ENCODE peak calls at places on chromosome 11, in nine cellular contexts. One of them, this sample, is unnamed.

GRCh38 chr11:79940165-79940564 is 499.3 kb upstream of the TENM4 start:
- DNase-seq in NCI-H510A: peak
- DNase-seq in fibroblast of the aortic adventitia: no peak
- DNase-seq in NCI-H526 treated with DMSO at 0.1 percent for 48 hours: peak
- DNase-seq in lower lobe of right lung: no peak
- DNase-seq in HT1080: peak
- DNase-seq in sigmoid colon: no peak
- DNase-seq in stimulated activated CD4-positive, alpha-beta T cell treated with anti-CD3 and anti-CD28 coated beads, TNF-alpha, amount 100 ng/mL, for 1 hour: no peak
- DNase-seq in amniotic stem cell: no peak
- DNase-seq in this sample: no peak

GRCh38 chr11:36162909-36163434 is 126.3 kb downstream of the COMMD9 start:
- DNase-seq in NCI-H510A: no peak
- DNase-seq in fibroblast of the aortic adventitia: peak
- DNase-seq in NCI-H526 treated with DMSO at 0.1 percent for 48 hours: no peak
- DNase-seq in lower lobe of right lung: no peak
- DNase-seq in HT1080: no peak
- DNase-seq in sigmoid colon: no peak
- DNase-seq in stimulated activated CD4-positive, alpha-beta T cell treated with anti-CD3 and anti-CD28 coated beads, TNF-alpha, amount 100 ng/mL, for 1 hour: no peak
- DNase-seq in amniotic stem cell: no peak
- DNase-seq in this sample: no peak

GRCh38 chr11:70882716-70883085 is 369.7 kb downstream of the SHANK2 start:
- DNase-seq in NCI-H510A: no peak
- DNase-seq in fibroblast of the aortic adventitia: no peak
- DNase-seq in NCI-H526 treated with DMSO at 0.1 percent for 48 hours: no peak
- DNase-seq in lower lobe of right lung: no peak
- DNase-seq in HT1080: no peak
- DNase-seq in sigmoid colon: no peak
- DNase-seq in stimulated activated CD4-positive, alpha-beta T cell treated with anti-CD3 and anti-CD28 coated beads, TNF-alpha, amount 100 ng/mL, for 1 hour: no peak
- DNase-seq in amniotic stem cell: no peak
- DNase-seq in this sample: no peak

GRCh38 chr11:66048525-66049313 is at the start of gene GAL3ST3:
- DNase-seq in NCI-H510A: no peak
- DNase-seq in fibroblast of the aortic adventitia: no peak
- DNase-seq in NCI-H526 treated with DMSO at 0.1 percent for 48 hours: no peak
- DNase-seq in lower lobe of right lung: no peak
- DNase-seq in HT1080: no peak
- DNase-seq in sigmoid colon: no peak
- DNase-seq in stimulated activated CD4-positive, alpha-beta T cell treated with anti-CD3 and anti-CD28 coated beads, TNF-alpha, amount 100 ng/mL, for 1 hour: no peak
- DNase-seq in amniotic stem cell: no peak
- DNase-seq in this sample: no peak

GRCh38 chr11:122123258-122123929 is 7.4 kb upstream of the BLID start:
- DNase-seq in NCI-H510A: no peak
- DNase-seq in fibroblast of the aortic adventitia: no peak
- DNase-seq in NCI-H526 treated with DMSO at 0.1 percent for 48 hours: no peak
- DNase-seq in lower lobe of right lung: no peak
- DNase-seq in HT1080: no peak
- DNase-seq in sigmoid colon: no peak
- DNase-seq in stimulated activated CD4-positive, alpha-beta T cell treated with anti-CD3 and anti-CD28 coated beads, TNF-alpha, amount 100 ng/mL, for 1 hour: no peak
- DNase-seq in amniotic stem cell: no peak
- DNase-seq in this sample: no peak

GRCh38 chr11:79422866-79423265 is 18.0 kb downstream of the TENM4 start:
- DNase-seq in NCI-H510A: no peak
- DNase-seq in fibroblast of the aortic adventitia: no peak
- DNase-seq in NCI-H526 treated with DMSO at 0.1 percent for 48 hours: no peak
- DNase-seq in lower lobe of right lung: no peak
- DNase-seq in HT1080: no peak
- DNase-seq in sigmoid colon: no peak
- DNase-seq in stimulated activated CD4-positive, alpha-beta T cell treated with anti-CD3 and anti-CD28 coated beads, TNF-alpha, amount 100 ng/mL, for 1 hour: no peak
- DNase-seq in amniotic stem cell: no peak
- DNase-seq in this sample: no peak

GRCh38 chr11:72599325-72600117 is 74.7 kb downstream of the PDE2A start:
- DNase-seq in NCI-H510A: no peak
- DNase-seq in fibroblast of the aortic adventitia: no peak
- DNase-seq in NCI-H526 treated with DMSO at 0.1 percent for 48 hours: no peak
- DNase-seq in lower lobe of right lung: no peak
- DNase-seq in HT1080: peak
- DNase-seq in sigmoid colon: no peak
- DNase-seq in stimulated activated CD4-positive, alpha-beta T cell treated with anti-CD3 and anti-CD28 coated beads, TNF-alpha, amount 100 ng/mL, for 1 hour: no peak
- DNase-seq in amniotic stem cell: no peak
- DNase-seq in this sample: no peak

GRCh38 chr11:65810046-65810868 is 23.4 kb downstream of the OVOL1 start:
- DNase-seq in NCI-H510A: no peak
- DNase-seq in fibroblast of the aortic adventitia: no peak
- DNase-seq in NCI-H526 treated with DMSO at 0.1 percent for 48 hours: no peak
- DNase-seq in lower lobe of right lung: peak
- DNase-seq in HT1080: no peak
- DNase-seq in sigmoid colon: no peak
- DNase-seq in stimulated activated CD4-positive, alpha-beta T cell treated with anti-CD3 and anti-CD28 coated beads, TNF-alpha, amount 100 ng/mL, for 1 hour: no peak
- DNase-seq in amniotic stem cell: no peak
- DNase-seq in this sample: no peak

GRCh38 chr11:131295986-131296385 is 74.4 kb upstream of the NTM start:
- DNase-seq in NCI-H510A: no peak
- DNase-seq in fibroblast of the aortic adventitia: no peak
- DNase-seq in NCI-H526 treated with DMSO at 0.1 percent for 48 hours: no peak
- DNase-seq in lower lobe of right lung: no peak
- DNase-seq in HT1080: no peak
- DNase-seq in sigmoid colon: no peak
- DNase-seq in stimulated activated CD4-positive, alpha-beta T cell treated with anti-CD3 and anti-CD28 coated beads, TNF-alpha, amount 100 ng/mL, for 1 hour: no peak
- DNase-seq in amniotic stem cell: no peak
- DNase-seq in this sample: no peak

GRCh38 chr11:121780971-121781370 is 328.2 kb upstream of the SORL1-AS1 start:
- DNase-seq in NCI-H510A: no peak
- DNase-seq in fibroblast of the aortic adventitia: no peak
- DNase-seq in NCI-H526 treated with DMSO at 0.1 percent for 48 hours: no peak
- DNase-seq in lower lobe of right lung: no peak
- DNase-seq in HT1080: no peak
- DNase-seq in sigmoid colon: no peak
- DNase-seq in stimulated activated CD4-positive, alpha-beta T cell treated with anti-CD3 and anti-CD28 coated beads, TNF-alpha, amount 100 ng/mL, for 1 hour: no peak
- DNase-seq in amniotic stem cell: no peak
- DNase-seq in this sample: no peak

GRCh38 chr11:113934797-113935196 is 30.2 kb downstream of the HTR3B start:
- DNase-seq in NCI-H510A: no peak
- DNase-seq in fibroblast of the aortic adventitia: no peak
- DNase-seq in NCI-H526 treated with DMSO at 0.1 percent for 48 hours: peak
- DNase-seq in lower lobe of right lung: no peak
- DNase-seq in HT1080: no peak
- DNase-seq in sigmoid colon: no peak
- DNase-seq in stimulated activated CD4-positive, alpha-beta T cell treated with anti-CD3 and anti-CD28 coated beads, TNF-alpha, amount 100 ng/mL, for 1 hour: no peak
- DNase-seq in amniotic stem cell: no peak
- DNase-seq in this sample: no peak

GRCh38 chr11:76803811-76804600 is 20.9 kb downstream of the TSKU start:
- DNase-seq in NCI-H510A: no peak
- DNase-seq in fibroblast of the aortic adventitia: peak
- DNase-seq in NCI-H526 treated with DMSO at 0.1 percent for 48 hours: no peak
- DNase-seq in lower lobe of right lung: peak
- DNase-seq in HT1080: no peak
- DNase-seq in sigmoid colon: no peak
- DNase-seq in stimulated activated CD4-positive, alpha-beta T cell treated with anti-CD3 and anti-CD28 coated beads, TNF-alpha, amount 100 ng/mL, for 1 hour: no peak
- DNase-seq in amniotic stem cell: no peak
- DNase-seq in this sample: no peak

GRCh38 chr11:13316528-13316961 is 39.0 kb downstream of the BMAL1 start:
- DNase-seq in NCI-H510A: no peak
- DNase-seq in fibroblast of the aortic adventitia: peak
- DNase-seq in NCI-H526 treated with DMSO at 0.1 percent for 48 hours: no peak
- DNase-seq in lower lobe of right lung: peak
- DNase-seq in HT1080: peak
- DNase-seq in sigmoid colon: no peak
- DNase-seq in stimulated activated CD4-positive, alpha-beta T cell treated with anti-CD3 and anti-CD28 coated beads, TNF-alpha, amount 100 ng/mL, for 1 hour: no peak
- DNase-seq in amniotic stem cell: peak
- DNase-seq in this sample: no peak

GRCh38 chr11:34546511-34547206 is 33.1 kb upstream of the ELF5 start:
- DNase-seq in NCI-H510A: no peak
- DNase-seq in fibroblast of the aortic adventitia: no peak
- DNase-seq in NCI-H526 treated with DMSO at 0.1 percent for 48 hours: no peak
- DNase-seq in lower lobe of right lung: no peak
- DNase-seq in HT1080: no peak
- DNase-seq in sigmoid colon: no peak
- DNase-seq in stimulated activated CD4-positive, alpha-beta T cell treated with anti-CD3 and anti-CD28 coated beads, TNF-alpha, amount 100 ng/mL, for 1 hour: no peak
- DNase-seq in amniotic stem cell: no peak
- DNase-seq in this sample: no peak

GRCh38 chr11:31509412-31510345 is at the start of the genes ELP4 and IMMP1L:
- DNase-seq in NCI-H510A: peak
- DNase-seq in fibroblast of the aortic adventitia: peak
- DNase-seq in NCI-H526 treated with DMSO at 0.1 percent for 48 hours: peak
- DNase-seq in lower lobe of right lung: peak
- DNase-seq in HT1080: peak
- DNase-seq in sigmoid colon: peak
- DNase-seq in stimulated activated CD4-positive, alpha-beta T cell treated with anti-CD3 and anti-CD28 coated beads, TNF-alpha, amount 100 ng/mL, for 1 hour: peak
- DNase-seq in amniotic stem cell: peak
- DNase-seq in this sample: peak

GRCh38 chr11:113238721-113239120 is 75.7 kb upstream of the TTC12 start:
- DNase-seq in NCI-H510A: peak
- DNase-seq in fibroblast of the aortic adventitia: no peak
- DNase-seq in NCI-H526 treated with DMSO at 0.1 percent for 48 hours: no peak
- DNase-seq in lower lobe of right lung: no peak
- DNase-seq in HT1080: no peak
- DNase-seq in sigmoid colon: no peak
- DNase-seq in stimulated activated CD4-positive, alpha-beta T cell treated with anti-CD3 and anti-CD28 coated beads, TNF-alpha, amount 100 ng/mL, for 1 hour: no peak
- DNase-seq in amniotic stem cell: no peak
- DNase-seq in this sample: no peak

GRCh38 chr11:94184861-94185260 is 56.2 kb downstream of the PANX1 start:
- DNase-seq in NCI-H510A: no peak
- DNase-seq in fibroblast of the aortic adventitia: no peak
- DNase-seq in NCI-H526 treated with DMSO at 0.1 percent for 48 hours: no peak
- DNase-seq in lower lobe of right lung: no peak
- DNase-seq in HT1080: no peak
- DNase-seq in sigmoid colon: no peak
- DNase-seq in stimulated activated CD4-positive, alpha-beta T cell treated with anti-CD3 and anti-CD28 coated beads, TNF-alpha, amount 100 ng/mL, for 1 hour: no peak
- DNase-seq in amniotic stem cell: no peak
- DNase-seq in this sample: no peak

GRCh38 chr11:69303427-69303826 is 9.5 kb downstream of the MYEOV start:
- DNase-seq in NCI-H510A: no peak
- DNase-seq in fibroblast of the aortic adventitia: no peak
- DNase-seq in NCI-H526 treated with DMSO at 0.1 percent for 48 hours: no peak
- DNase-seq in lower lobe of right lung: no peak
- DNase-seq in HT1080: no peak
- DNase-seq in sigmoid colon: no peak
- DNase-seq in stimulated activated CD4-positive, alpha-beta T cell treated with anti-CD3 and anti-CD28 coated beads, TNF-alpha, amount 100 ng/mL, for 1 hour: no peak
- DNase-seq in amniotic stem cell: no peak
- DNase-seq in this sample: no peak

GRCh38 chr11:129598378-129598777 is 217.3 kb upstream of the TMEM45B start:
- DNase-seq in NCI-H510A: no peak
- DNase-seq in fibroblast of the aortic adventitia: no peak
- DNase-seq in NCI-H526 treated with DMSO at 0.1 percent for 48 hours: no peak
- DNase-seq in lower lobe of right lung: no peak
- DNase-seq in HT1080: no peak
- DNase-seq in sigmoid colon: no peak
- DNase-seq in stimulated activated CD4-positive, alpha-beta T cell treated with anti-CD3 and anti-CD28 coated beads, TNF-alpha, amount 100 ng/mL, for 1 hour: no peak
- DNase-seq in amniotic stem cell: no peak
- DNase-seq in this sample: no peak

GRCh38 chr11:21866781-21867180 is 326.1 kb upstream of the ANO5 start:
- DNase-seq in NCI-H510A: no peak
- DNase-seq in fibroblast of the aortic adventitia: no peak
- DNase-seq in NCI-H526 treated with DMSO at 0.1 percent for 48 hours: no peak
- DNase-seq in lower lobe of right lung: no peak
- DNase-seq in HT1080: no peak
- DNase-seq in sigmoid colon: no peak
- DNase-seq in stimulated activated CD4-positive, alpha-beta T cell treated with anti-CD3 and anti-CD28 coated beads, TNF-alpha, amount 100 ng/mL, for 1 hour: no peak
- DNase-seq in amniotic stem cell: no peak
- DNase-seq in this sample: no peak

GRCh38 chr11:113896156-113896879 is 8.3 kb upstream of the HTR3B start:
- DNase-seq in NCI-H510A: no peak
- DNase-seq in fibroblast of the aortic adventitia: peak
- DNase-seq in NCI-H526 treated with DMSO at 0.1 percent for 48 hours: peak
- DNase-seq in lower lobe of right lung: no peak
- DNase-seq in HT1080: no peak
- DNase-seq in sigmoid colon: no peak
- DNase-seq in stimulated activated CD4-positive, alpha-beta T cell treated with anti-CD3 and anti-CD28 coated beads, TNF-alpha, amount 100 ng/mL, for 1 hour: no peak
- DNase-seq in amniotic stem cell: no peak
- DNase-seq in this sample: no peak

GRCh38 chr11:2157294-2158040 is 3.5 kb downstream of the INS start:
- DNase-seq in NCI-H510A: no peak
- DNase-seq in fibroblast of the aortic adventitia: no peak
- DNase-seq in NCI-H526 treated with DMSO at 0.1 percent for 48 hours: no peak
- DNase-seq in lower lobe of right lung: no peak
- DNase-seq in HT1080: no peak
- DNase-seq in sigmoid colon: no peak
- DNase-seq in stimulated activated CD4-positive, alpha-beta T cell treated with anti-CD3 and anti-CD28 coated beads, TNF-alpha, amount 100 ng/mL, for 1 hour: no peak
- DNase-seq in amniotic stem cell: no peak
- DNase-seq in this sample: no peak

GRCh38 chr11:124791626-124792341 is 8.4 kb downstream of the MSANTD2 start:
- DNase-seq in NCI-H510A: no peak
- DNase-seq in fibroblast of the aortic adventitia: no peak
- DNase-seq in NCI-H526 treated with DMSO at 0.1 percent for 48 hours: no peak
- DNase-seq in lower lobe of right lung: no peak
- DNase-seq in HT1080: no peak
- DNase-seq in sigmoid colon: no peak
- DNase-seq in stimulated activated CD4-positive, alpha-beta T cell treated with anti-CD3 and anti-CD28 coated beads, TNF-alpha, amount 100 ng/mL, for 1 hour: no peak
- DNase-seq in amniotic stem cell: no peak
- DNase-seq in this sample: no peak

GRCh38 chr11:72589802-72590761 is 84.1 kb downstream of the PDE2A start:
- DNase-seq in NCI-H510A: peak
- DNase-seq in fibroblast of the aortic adventitia: peak
- DNase-seq in NCI-H526 treated with DMSO at 0.1 percent for 48 hours: peak
- DNase-seq in lower lobe of right lung: no peak
- DNase-seq in HT1080: peak
- DNase-seq in sigmoid colon: no peak
- DNase-seq in stimulated activated CD4-positive, alpha-beta T cell treated with anti-CD3 and anti-CD28 coated beads, TNF-alpha, amount 100 ng/mL, for 1 hour: no peak
- DNase-seq in amniotic stem cell: no peak
- DNase-seq in this sample: peak

GRCh38 chr11:44774131-44774530 is 47.4 kb downstream of the TSPAN18 start:
- DNase-seq in NCI-H510A: no peak
- DNase-seq in fibroblast of the aortic adventitia: no peak
- DNase-seq in NCI-H526 treated with DMSO at 0.1 percent for 48 hours: no peak
- DNase-seq in lower lobe of right lung: no peak
- DNase-seq in HT1080: no peak
- DNase-seq in sigmoid colon: peak
- DNase-seq in stimulated activated CD4-positive, alpha-beta T cell treated with anti-CD3 and anti-CD28 coated beads, TNF-alpha, amount 100 ng/mL, for 1 hour: no peak
- DNase-seq in amniotic stem cell: no peak
- DNase-seq in this sample: no peak

GRCh38 chr11:83272627-83273026 is 13.5 kb downstream of the CCDC90B start:
- DNase-seq in NCI-H510A: no peak
- DNase-seq in fibroblast of the aortic adventitia: peak
- DNase-seq in NCI-H526 treated with DMSO at 0.1 percent for 48 hours: no peak
- DNase-seq in lower lobe of right lung: no peak
- DNase-seq in HT1080: peak
- DNase-seq in sigmoid colon: no peak
- DNase-seq in stimulated activated CD4-positive, alpha-beta T cell treated with anti-CD3 and anti-CD28 coated beads, TNF-alpha, amount 100 ng/mL, for 1 hour: no peak
- DNase-seq in amniotic stem cell: peak
- DNase-seq in this sample: no peak

GRCh38 chr11:69149646-69150045 is 6.1 kb upstream of the SMIM38 start:
- DNase-seq in NCI-H510A: no peak
- DNase-seq in fibroblast of the aortic adventitia: no peak
- DNase-seq in NCI-H526 treated with DMSO at 0.1 percent for 48 hours: no peak
- DNase-seq in lower lobe of right lung: no peak
- DNase-seq in HT1080: no peak
- DNase-seq in sigmoid colon: peak
- DNase-seq in stimulated activated CD4-positive, alpha-beta T cell treated with anti-CD3 and anti-CD28 coated beads, TNF-alpha, amount 100 ng/mL, for 1 hour: no peak
- DNase-seq in amniotic stem cell: no peak
- DNase-seq in this sample: no peak

GRCh38 chr11:57974132-57974531 is 49.5 kb upstream of the OR9Q1 start:
- DNase-seq in NCI-H510A: no peak
- DNase-seq in fibroblast of the aortic adventitia: no peak
- DNase-seq in NCI-H526 treated with DMSO at 0.1 percent for 48 hours: no peak
- DNase-seq in lower lobe of right lung: no peak
- DNase-seq in HT1080: no peak
- DNase-seq in sigmoid colon: no peak
- DNase-seq in stimulated activated CD4-positive, alpha-beta T cell treated with anti-CD3 and anti-CD28 coated beads, TNF-alpha, amount 100 ng/mL, for 1 hour: no peak
- DNase-seq in amniotic stem cell: no peak
- DNase-seq in this sample: no peak

GRCh38 chr11:64880240-64881001 is 2.0 kb upstream of the EHD1 start:
- DNase-seq in NCI-H510A: no peak
- DNase-seq in fibroblast of the aortic adventitia: no peak
- DNase-seq in NCI-H526 treated with DMSO at 0.1 percent for 48 hours: no peak
- DNase-seq in lower lobe of right lung: no peak
- DNase-seq in HT1080: no peak
- DNase-seq in sigmoid colon: no peak
- DNase-seq in stimulated activated CD4-positive, alpha-beta T cell treated with anti-CD3 and anti-CD28 coated beads, TNF-alpha, amount 100 ng/mL, for 1 hour: no peak
- DNase-seq in amniotic stem cell: no peak
- DNase-seq in this sample: no peak

GRCh38 chr11:63699906-63700305 is 18.6 kb downstream of the RTN3 start:
- DNase-seq in NCI-H510A: no peak
- DNase-seq in fibroblast of the aortic adventitia: no peak
- DNase-seq in NCI-H526 treated with DMSO at 0.1 percent for 48 hours: peak
- DNase-seq in lower lobe of right lung: no peak
- DNase-seq in HT1080: no peak
- DNase-seq in sigmoid colon: no peak
- DNase-seq in stimulated activated CD4-positive, alpha-beta T cell treated with anti-CD3 and anti-CD28 coated beads, TNF-alpha, amount 100 ng/mL, for 1 hour: no peak
- DNase-seq in amniotic stem cell: no peak
- DNase-seq in this sample: no peak

GRCh38 chr11:108713076-108713790 is 48.4 kb downstream of the DDX10 start:
- DNase-seq in NCI-H510A: no peak
- DNase-seq in fibroblast of the aortic adventitia: peak
- DNase-seq in NCI-H526 treated with DMSO at 0.1 percent for 48 hours: no peak
- DNase-seq in lower lobe of right lung: no peak
- DNase-seq in HT1080: peak
- DNase-seq in sigmoid colon: no peak
- DNase-seq in stimulated activated CD4-positive, alpha-beta T cell treated with anti-CD3 and anti-CD28 coated beads, TNF-alpha, amount 100 ng/mL, for 1 hour: no peak
- DNase-seq in amniotic stem cell: no peak
- DNase-seq in this sample: no peak

This sample was measured in central memory CD8-positive, alpha-beta T cell.